ENCODE peak calls at places on chromosome 1, in nine cellular contexts. O is CD8-positive, alpha-beta T cell; E is WTC11; L is activated CD4-positive, alpha-beta T cell treated with anti-CD3 and anti-CD28 coated beads, Interleukin-2, amount 10 ng/mL, durations not matched to agents 7 days and 5 days; U is T-helper 2 cell; P is aorta; W is HT1080; B is PC-9; J is amygdala. K is an unnamed sample.

GRCh38 chr1:162561616-162562451 is at the start of gene UAP1:
- DNase-seq in O (no peak), E (no peak), L (no peak), U (no peak), P (peak), W (peak), B (no peak), J (no peak), K (no peak)

GRCh38 chr1:228804640-228805413 is 69.5 kb downstream of the RHOU start:
- DNase-seq in O (no peak), E (no peak), L (peak), U (no peak), P (no peak), W (no peak), B (no peak), J (no peak), K (no peak)

GRCh38 chr1:212401838-212402582 is 12.7 kb downstream of the PACC1 start:
- DNase-seq in O (no peak), E (no peak), L (no peak), U (no peak), P (no peak), W (peak), B (peak), J (no peak), K (no peak)

GRCh38 chr1:204456826-204457361 is 37.7 kb downstream of the PIK3C2B start:
- DNase-seq in O (no peak), E (no peak), L (no peak), U (no peak), P (no peak), W (no peak), B (no peak), J (no peak), K (peak)

GRCh38 chr1:8671313-8671917 is 146.0 kb downstream of the RERE start:
- DNase-seq in O (no peak), E (no peak), L (peak), U (no peak), P (no peak), W (peak), B (no peak), J (no peak), K (no peak)

GRCh38 chr1:27601771-27602509 is 2.0 kb downstream of the AHDC1 start:
- DNase-seq in O (no peak), E (no peak), L (no peak), U (no peak), P (peak), W (peak), B (peak), J (peak), K (no peak)

GRCh38 chr1:224831501-224831900 is 98.0 kb upstream of the DNAH14 start:
- DNase-seq in O (no peak), E (no peak), L (no peak), U (no peak), P (no peak), W (no peak), B (no peak), J (no peak), K (no peak)

GRCh38 chr1:181084606-181084969 is 3.9 kb upstream of the IER5 start:
- DNase-seq in O (no peak), E (no peak), L (no peak), U (no peak), P (no peak), W (no peak), B (no peak), J (no peak), K (no peak)

GRCh38 chr1:41436281-41437010 is 48.0 kb downstream of the EDN2 start:
- DNase-seq in O (no peak), E (no peak), L (no peak), U (no peak), P (peak), W (no peak), B (no peak), J (no peak), K (no peak)

GRCh38 chr1:55816456-55816794 is 601.3 kb upstream of the USP24 start:
- DNase-seq in O (no peak), E (no peak), L (peak), U (no peak), P (no peak), W (peak), B (no peak), J (no peak), K (no peak)

GRCh38 chr1:62900566-62900965 is 116.6 kb downstream of the ATG4C start:
- DNase-seq in O (no peak), E (no peak), L (no peak), U (no peak), P (no peak), W (no peak), B (no peak), J (no peak), K (no peak)

GRCh38 chr1:207826557-207827487 is 75.0 kb downstream of the CD46 start:
- DNase-seq in O (no peak), E (no peak), L (no peak), U (no peak), P (no peak), W (no peak), B (peak), J (no peak), K (no peak)

GRCh38 chr1:31111290-31111951 is 45.9 kb upstream of the PUM1 start:
- DNase-seq in O (no peak), E (no peak), L (no peak), U (no peak), P (peak), W (peak), B (peak), J (no peak), K (peak)

GRCh38 chr1:12194666-12195216 is 27.9 kb downstream of the TNFRSF1B start:
- DNase-seq in O (no peak), E (no peak), L (no peak), U (no peak), P (no peak), W (no peak), B (no peak), J (no peak), K (no peak)

GRCh38 chr1:175922254-175922881 is 179.0 kb upstream of the TNR start:
- DNase-seq in O (no peak), E (no peak), L (no peak), U (no peak), P (no peak), W (no peak), B (no peak), J (no peak), K (no peak)

GRCh38 chr1:42956739-42957138 is 1.9 kb downstream of the SLC2A1 start:
- DNase-seq in O (no peak), E (no peak), L (no peak), U (no peak), P (no peak), W (no peak), B (no peak), J (no peak), K (no peak)

GRCh38 chr1:51788938-51789337 is 89.6 kb downstream of the NRDC start:
- DNase-seq in O (no peak), E (no peak), L (no peak), U (no peak), P (no peak), W (no peak), B (no peak), J (no peak), K (no peak)

GRCh38 chr1:44170281-44170823 is 28.9 kb upstream of the KLF18 start:
- DNase-seq in O (no peak), E (no peak), L (no peak), U (no peak), P (no peak), W (peak), B (no peak), J (no peak), K (no peak)

GRCh38 chr1:938088-938683 is 14.5 kb downstream of the SAMD11 start:
- DNase-seq in O (no peak), E (no peak), L (no peak), U (no peak), P (no peak), W (peak), B (peak), J (no peak), K (no peak)

GRCh38 chr1:116724765-116725375 is 29.4 kb upstream of the CD2 start:
- DNase-seq in O (peak), E (peak), L (peak), U (peak), P (no peak), W (peak), B (peak), J (peak), K (no peak)

GRCh38 chr1:4173731-4174130 is 273.7 kb upstream of the C1orf174 start:
- DNase-seq in O (no peak), E (no peak), L (no peak), U (no peak), P (no peak), W (no peak), B (no peak), J (no peak), K (peak)

GRCh38 chr1:68111804-68112436 is 61.5 kb upstream of the DIRAS3 start:
- DNase-seq in O (no peak), E (peak), L (no peak), U (no peak), P (peak), W (peak), B (peak), J (peak), K (peak)

GRCh38 chr1:197486948-197487347 is 218.9 kb downstream of the CRB1 start:
- DNase-seq in O (no peak), E (no peak), L (no peak), U (no peak), P (no peak), W (peak), B (peak), J (no peak), K (no peak)

GRCh38 chr1:17250601-17251000 is 1.7 kb downstream of the PADI3 start:
- DNase-seq in O (no peak), E (no peak), L (no peak), U (no peak), P (no peak), W (peak), B (peak), J (no peak), K (no peak)

GRCh38 chr1:246791303-246791918 is 67.2 kb downstream of the SCCPDH start:
- DNase-seq in O (no peak), E (no peak), L (no peak), U (no peak), P (no peak), W (no peak), B (no peak), J (no peak), K (peak)

GRCh38 chr1:235932090-235932510 is 65.4 kb upstream of the LYST start:
- DNase-seq in O (no peak), E (no peak), L (no peak), U (no peak), P (no peak), W (no peak), B (peak), J (no peak), K (no peak)

K was measured in posterior vena cava.